ENCODE peak calls at places on chromosomes 13 and 19, in seven cellular contexts. One of them, this sample, is unnamed.

GRCh38 chr13:43087960-43088580 is 64.7 kb downstream of the DNAJC15 start:
- DNase-seq in aorta: no peak
- DNase-seq in cardiac muscle cell: peak; percentile 65
- DNase-seq in stomach: no peak
- DNase-seq in neural progenitor cell: no peak
- DNase-seq in HCT116: no peak
- DNase-seq in fibroblast of lung: peak; percentile 66
- DNase-seq in this sample: peak; percentile 11

GRCh38 chr13:73722120-73722519 is 412.1 kb downstream of the KLF12 start:
- DNase-seq in neural progenitor cell: no peak
- DNase-seq in stomach: no peak
- DNase-seq in HCT116: peak; percentile 51
- DNase-seq in cardiac muscle cell: peak; percentile 49
- DNase-seq in fibroblast of lung: peak; percentile 46
- DNase-seq in aorta: no peak
- DNase-seq in this sample: no peak

GRCh38 chr19:18847516-18848463 is 16.0 kb downstream of the UPF1 start:
- DNase-seq in neural progenitor cell: no peak
- DNase-seq in cardiac muscle cell: peak; percentile 29
- DNase-seq in stomach: no peak
- DNase-seq in fibroblast of lung: peak; percentile 54
- DNase-seq in HCT116: no peak
- DNase-seq in aorta: peak; percentile 70
- DNase-seq in this sample: no peak

GRCh38 chr19:29817316-29817715 is 5.5 kb downstream of the CCNE1 start:
- DNase-seq in aorta: no peak
- DNase-seq in neural progenitor cell: no peak
- DNase-seq in stomach: no peak
- DNase-seq in HCT116: no peak
- DNase-seq in fibroblast of lung: no peak
- DNase-seq in cardiac muscle cell: peak; percentile 22
- DNase-seq in this sample: no peak

GRCh38 chr19:17966497-17967257 is at the start of gene KCNN1:
- DNase-seq in cardiac muscle cell: no peak
- DNase-seq in stomach: no peak
- DNase-seq in HCT116: no peak
- DNase-seq in fibroblast of lung: no peak
- DNase-seq in aorta: no peak
- DNase-seq in neural progenitor cell: peak; percentile 85
- DNase-seq in this sample: no peak

GRCh38 chr19:34926685-34927375 is at the start of gene ZNF30:
- DNase-seq in stomach: peak; percentile 91
- DNase-seq in fibroblast of lung: peak; percentile 92
- DNase-seq in cardiac muscle cell: peak; percentile 96
- DNase-seq in aorta: peak; percentile 95
- DNase-seq in neural progenitor cell: peak; percentile 96
- DNase-seq in HCT116: peak; percentile 48
- DNase-seq in this sample: peak; percentile 86

GRCh38 chr13:104954210-104954609 is 1581.3 kb downstream of the EFNB2 start:
- DNase-seq in fibroblast of lung: peak; percentile 81
- DNase-seq in cardiac muscle cell: peak; percentile 8
- DNase-seq in HCT116: no peak
- DNase-seq in neural progenitor cell: no peak
- DNase-seq in aorta: no peak
- DNase-seq in stomach: no peak
- DNase-seq in this sample: no peak

GRCh38 chr13:20713751-20714150 is 10.3 kb downstream of the IL17D start:
- DNase-seq in aorta: peak; percentile 76
- DNase-seq in HCT116: no peak
- DNase-seq in stomach: no peak
- DNase-seq in neural progenitor cell: no peak
- DNase-seq in cardiac muscle cell: peak; percentile 52
- DNase-seq in fibroblast of lung: no peak
- DNase-seq in this sample: no peak

GRCh38 chr19:53870485-53870844 is 2.8 kb downstream of the MYADM start:
- DNase-seq in aorta: peak; percentile 73
- DNase-seq in HCT116: no peak
- DNase-seq in cardiac muscle cell: no peak
- DNase-seq in stomach: peak; percentile 60
- DNase-seq in fibroblast of lung: no peak
- DNase-seq in neural progenitor cell: peak; percentile 63
- DNase-seq in this sample: no peak

GRCh38 chr13:80339841-80340642 is 884 bp downstream of the SPRY2 start:
- DNase-seq in fibroblast of lung: peak; percentile 28
- DNase-seq in HCT116: no peak
- DNase-seq in cardiac muscle cell: peak; percentile 62
- DNase-seq in stomach: peak; percentile 46
- DNase-seq in neural progenitor cell: peak; percentile 60
- DNase-seq in aorta: peak; percentile 73
- DNase-seq in this sample: peak; percentile 46

GRCh38 chr19:34707661-34708060 is 26.4 kb upstream of the ZNF181 start:
- DNase-seq in cardiac muscle cell: no peak
- DNase-seq in HCT116: no peak
- DNase-seq in fibroblast of lung: no peak
- DNase-seq in stomach: no peak
- DNase-seq in neural progenitor cell: no peak
- DNase-seq in aorta: no peak
- DNase-seq in this sample: no peak

GRCh38 chr19:41821003-41821735 is 23.3 kb downstream of the LYPD4 start:
- DNase-seq in stomach: peak; percentile 36
- DNase-seq in aorta: no peak
- DNase-seq in neural progenitor cell: peak; percentile 53
- DNase-seq in fibroblast of lung: peak; percentile 15
- DNase-seq in HCT116: peak; percentile 57
- DNase-seq in cardiac muscle cell: peak; percentile 40
- DNase-seq in this sample: peak; percentile 41

GRCh38 chr13:43232144-43232840 is 208.9 kb downstream of the DNAJC15 start:
- DNase-seq in HCT116: no peak
- DNase-seq in stomach: peak; percentile 30
- DNase-seq in fibroblast of lung: peak; percentile 67
- DNase-seq in neural progenitor cell: no peak
- DNase-seq in cardiac muscle cell: no peak
- DNase-seq in aorta: no peak
- DNase-seq in this sample: no peak

GRCh38 chr19:55590621-55591020 is 8.7 kb downstream of the FIZ1 start:
- DNase-seq in neural progenitor cell: peak; percentile 44
- DNase-seq in HCT116: peak; percentile 42
- DNase-seq in stomach: no peak
- DNase-seq in fibroblast of lung: no peak
- DNase-seq in cardiac muscle cell: peak; percentile 9
- DNase-seq in aorta: no peak
- DNase-seq in this sample: no peak

GRCh38 chr19:17687857-17688784 is at the start of gene UNC13A:
- DNase-seq in fibroblast of lung: peak; percentile 20
- DNase-seq in aorta: peak; percentile 58
- DNase-seq in neural progenitor cell: peak; percentile 92
- DNase-seq in stomach: peak; percentile 37
- DNase-seq in cardiac muscle cell: peak; percentile 59
- DNase-seq in HCT116: no peak
- DNase-seq in this sample: no peak

GRCh38 chr19:491146-491741 is 5.0 kb upstream of the MADCAM1 start:
- DNase-seq in neural progenitor cell: no peak
- DNase-seq in cardiac muscle cell: no peak
- DNase-seq in HCT116: no peak
- DNase-seq in stomach: no peak
- DNase-seq in aorta: no peak
- DNase-seq in fibroblast of lung: peak; percentile 23
- DNase-seq in this sample: no peak

DNA sequence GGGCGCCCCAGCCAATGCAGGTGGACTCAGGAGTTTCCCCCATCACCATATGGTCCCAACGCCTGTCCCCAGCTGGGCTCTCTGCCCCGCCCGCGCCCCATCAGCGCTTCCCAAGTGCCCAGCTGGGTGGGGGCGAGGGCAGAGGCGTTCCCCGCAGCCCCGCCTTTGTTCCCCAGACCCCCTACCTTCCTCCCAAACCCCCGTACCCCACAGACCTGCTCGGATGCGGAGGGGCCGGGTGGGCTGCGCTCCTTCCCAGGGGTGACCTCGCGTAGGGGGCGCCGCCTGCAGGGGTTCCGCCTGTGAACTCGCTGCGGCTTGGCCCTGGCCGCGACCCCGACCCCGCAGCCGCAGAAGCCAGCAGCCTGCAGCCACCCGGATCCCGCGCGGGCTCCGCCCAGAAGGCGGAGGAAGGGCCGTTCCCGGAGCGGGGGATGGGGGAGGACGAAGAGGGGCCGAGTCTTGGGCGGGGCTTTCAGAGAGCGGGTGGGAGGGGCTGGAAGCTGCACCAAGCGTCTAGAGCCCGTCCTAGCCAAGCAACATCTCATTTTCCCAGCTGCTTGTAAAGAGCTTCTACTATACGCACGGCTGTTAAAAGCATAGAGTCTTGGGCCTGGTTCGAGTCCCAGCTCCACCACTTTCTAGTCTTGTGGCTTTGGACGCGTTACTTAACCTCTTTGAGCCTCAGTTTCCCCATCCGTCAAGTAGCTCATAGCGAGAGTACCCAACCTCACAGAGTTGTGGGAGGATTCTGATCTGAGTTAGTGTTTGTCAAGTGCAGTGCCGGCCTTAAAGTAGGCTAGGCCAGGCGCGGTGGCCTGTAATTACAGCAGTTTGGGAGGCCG is at the start of gene RAB3D:
- DNase-seq in HCT116: peak; percentile 63
- DNase-seq in stomach: peak; percentile 96
- DNase-seq in neural progenitor cell: peak; percentile 96
- DNase-seq in aorta: peak; percentile 96
- DNase-seq in cardiac muscle cell: peak; percentile 94
- DNase-seq in fibroblast of lung: peak; percentile 90
- DNase-seq in this sample: peak; percentile 93
- H3K4me1 ChIP-seq in HCT116: peaks cover 21% of the 10 kb centered on the region
- H3K4me1 ChIP-seq in stomach: peaks cover 55% of the 10 kb centered on the region
- H3K4me1 ChIP-seq in neural progenitor cell: no peaks in the 10 kb centered on the region
- H3K4me1 ChIP-seq in aorta: no peaks in the 10 kb centered on the region
- H3K4me1 ChIP-seq in cardiac muscle cell: no peaks in the 10 kb centered on the region
- H3K4me1 ChIP-seq in fibroblast of lung: peaks cover 9% of the 10 kb centered on the region
- H3K4me1 ChIP-seq in this sample: peaks cover 12% of the 10 kb centered on the region

GRCh38 chr19:40802300-40803169 is 3.5 kb downstream of the EGLN2 start:
- DNase-seq in cardiac muscle cell: peak; percentile 42
- DNase-seq in aorta: no peak
- DNase-seq in HCT116: no peak
- DNase-seq in stomach: peak; percentile 71
- DNase-seq in fibroblast of lung: no peak
- DNase-seq in neural progenitor cell: no peak
- DNase-seq in this sample: no peak
- H3K4me1 ChIP-seq in cardiac muscle cell: peaks cover 42% of the 10 kb centered on the region
- H3K4me1 ChIP-seq in aorta: no peaks in the 10 kb centered on the region
- H3K4me1 ChIP-seq in HCT116: peaks cover 16% of the 10 kb centered on the region
- H3K4me1 ChIP-seq in stomach: peaks cover 85% of the 10 kb centered on the region
- H3K4me1 ChIP-seq in fibroblast of lung: peaks cover 51% of the 10 kb centered on the region
- H3K4me1 ChIP-seq in neural progenitor cell: peaks cover 34% of the 10 kb centered on the region
- H3K4me1 ChIP-seq in this sample: peaks cover 67% of the 10 kb centered on the region

GRCh38 chr13:113490496-113491417 is at the start of gene DCUN1D2:
- DNase-seq in stomach: peak; percentile 95
- DNase-seq in neural progenitor cell: peak; percentile 94
- DNase-seq in aorta: peak; percentile 97
- DNase-seq in cardiac muscle cell: peak; percentile 99
- DNase-seq in fibroblast of lung: peak; percentile 97
- DNase-seq in HCT116: peak; percentile 85
- DNase-seq in this sample: peak; percentile 92

GRCh38 chr13:113489549-113490495 is 689 bp downstream of the DCUN1D2 start:
- DNase-seq in fibroblast of lung: peak; percentile 44
- DNase-seq in stomach: peak; percentile 38
- DNase-seq in neural progenitor cell: no peak
- DNase-seq in aorta: no peak
- DNase-seq in HCT116: no peak
- DNase-seq in cardiac muscle cell: peak; percentile 62
- DNase-seq in this sample: no peak

GRCh38 chr13:113491418-113491883 is 940 bp upstream of the DCUN1D2 start:
- DNase-seq in stomach: peak; percentile 37
- DNase-seq in neural progenitor cell: peak; percentile 49
- DNase-seq in cardiac muscle cell: peak; percentile 23
- DNase-seq in HCT116: no peak
- DNase-seq in aorta: peak; percentile 69
- DNase-seq in fibroblast of lung: peak; percentile 27
- DNase-seq in this sample: no peak

GRCh38 chr13:113488283-113488682 is 2.2 kb downstream of the DCUN1D2 start:
- DNase-seq in aorta: no peak
- DNase-seq in stomach: no peak
- DNase-seq in HCT116: no peak
- DNase-seq in neural progenitor cell: no peak
- DNase-seq in fibroblast of lung: no peak
- DNase-seq in cardiac muscle cell: no peak
- DNase-seq in this sample: no peak

GRCh38 chr13:113489171-113489548 is 1.4 kb downstream of the DCUN1D2 start:
- DNase-seq in stomach: no peak
- DNase-seq in neural progenitor cell: peak; percentile 63
- DNase-seq in cardiac muscle cell: no peak
- DNase-seq in aorta: no peak
- DNase-seq in HCT116: no peak
- DNase-seq in fibroblast of lung: peak; percentile 29
- DNase-seq in this sample: no peak
- H3K4me1 ChIP-seq in stomach: peaks cover 71% of the 10 kb centered on the region
- H3K4me1 ChIP-seq in neural progenitor cell: peaks cover 34% of the 10 kb centered on the region
- H3K4me1 ChIP-seq in cardiac muscle cell: peaks cover 24% of the 10 kb centered on the region
- H3K4me1 ChIP-seq in aorta: no peaks in the 10 kb centered on the region
- H3K4me1 ChIP-seq in HCT116: peaks cover 24% of the 10 kb centered on the region
- H3K4me1 ChIP-seq in fibroblast of lung: peaks cover 17% of the 10 kb centered on the region
- H3K4me1 ChIP-seq in this sample: peaks cover 3% of the 10 kb centered on the region

GRCh38 chr13:111981006-111981405 is 85.9 kb upstream of the SOX1 start:
- DNase-seq in fibroblast of lung: no peak
- DNase-seq in aorta: no peak
- DNase-seq in neural progenitor cell: no peak
- DNase-seq in cardiac muscle cell: no peak
- DNase-seq in HCT116: no peak
- DNase-seq in stomach: no peak
- DNase-seq in this sample: no peak

GRCh38 chr13:111977184-111977516 is 89.8 kb upstream of the SOX1 start:
- DNase-seq in aorta: no peak
- DNase-seq in HCT116: no peak
- DNase-seq in cardiac muscle cell: no peak
- DNase-seq in stomach: no peak
- DNase-seq in fibroblast of lung: no peak
- DNase-seq in neural progenitor cell: peak; percentile 31
- DNase-seq in this sample: no peak

GRCh38 chr13:111976474-111977183 is 90.3 kb upstream of the SOX1 start:
- DNase-seq in stomach: no peak
- DNase-seq in aorta: no peak
- DNase-seq in cardiac muscle cell: no peak
- DNase-seq in neural progenitor cell: no peak
- DNase-seq in HCT116: no peak
- DNase-seq in fibroblast of lung: no peak
- DNase-seq in this sample: no peak

GRCh38 chr13:111980146-111980929 is 86.6 kb upstream of the SOX1 start:
- DNase-seq in stomach: no peak
- DNase-seq in fibroblast of lung: no peak
- DNase-seq in HCT116: no peak
- DNase-seq in cardiac muscle cell: no peak
- DNase-seq in aorta: no peak
- DNase-seq in neural progenitor cell: no peak
- DNase-seq in this sample: no peak

DNA sequence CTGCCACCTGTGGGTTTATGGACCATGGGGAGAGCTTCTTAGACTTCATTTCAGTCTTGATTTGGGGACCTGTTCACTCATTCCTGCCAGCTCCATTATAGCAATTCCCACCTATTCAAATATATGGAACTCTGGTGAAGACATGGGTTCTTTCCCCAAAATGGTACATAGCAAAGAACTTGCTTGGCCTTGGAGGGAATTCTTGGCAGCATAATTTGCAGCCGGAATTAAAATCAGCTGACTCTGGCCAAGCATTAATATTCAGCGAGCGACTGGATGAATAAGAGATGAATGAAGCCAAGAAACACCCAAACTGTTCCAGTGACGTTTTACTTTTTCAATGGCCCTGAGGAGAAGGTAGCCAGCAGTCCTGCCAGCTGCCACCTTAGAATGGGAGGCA is 88.4 kb upstream of the SOX1 start:
- DNase-seq in cardiac muscle cell: no peak
- DNase-seq in stomach: no peak
- DNase-seq in fibroblast of lung: no peak
- DNase-seq in HCT116: no peak
- DNase-seq in aorta: no peak
- DNase-seq in neural progenitor cell: no peak
- DNase-seq in this sample: no peak
- H3K4me1 ChIP-seq in cardiac muscle cell: peaks cover 3% of the 10 kb centered on the region
- H3K4me1 ChIP-seq in stomach: no peaks in the 10 kb centered on the region
- H3K4me1 ChIP-seq in fibroblast of lung: no peaks in the 10 kb centered on the region
- H3K4me1 ChIP-seq in HCT116: no peaks in the 10 kb centered on the region
- H3K4me1 ChIP-seq in aorta: no peaks in the 10 kb centered on the region
- H3K4me1 ChIP-seq in neural progenitor cell: peaks cover 9% of the 10 kb centered on the region
- H3K4me1 ChIP-seq in this sample: no peaks in the 10 kb centered on the region

This sample was measured in prostate gland.